ENCODE peak calls at places on chromosomes 4 and X, in four cellular contexts. O, D, E and S are unnamed samples.

GRCh38 chr4:42104521-42104920 is 47.9 kb downstream of the BEND4 start:
- DNase-seq in E (no peak), O (no peak), D (no peak), S (no peak)

GRCh38 chrX:124502144-124502543 is 155.8 kb downstream of the SH2D1A start:
- DNase-seq in E (no peak), O (no peak), D (no peak), S (no peak)

GRCh38 chrX:134512566-134512965 is 52.6 kb downstream of the HPRT1 start:
- DNase-seq in O (no peak), D (peak; percentile 25), E (no peak), S (no peak)

GRCh38 chr4:7867191-7867590 is 72.5 kb downstream of the AFAP1 start:
- DNase-seq in D (no peak), O (no peak), E (no peak), S (no peak)

GRCh38 chr4:10197952-10198351 is 81.4 kb upstream of the WDR1 start:
- DNase-seq in O (no peak), D (no peak), E (no peak), S (no peak)

GRCh38 chrX:101749436-101749835 is 89.8 kb upstream of the ARMCX2 start:
- DNase-seq in E (no peak), D (no peak), O (no peak), S (no peak)

GRCh38 chr4:57037982-57038604 is 59.4 kb downstream of the POLR2B start:
- DNase-seq in E (no peak), D (peak; percentile 34), O (peak; percentile 23), S (peak; percentile 46)

GRCh38 chr4:139740531-139741041 is 75.0 kb downstream of the MGST2 start:
- DNase-seq in D (peak; percentile 83), E (no peak), O (no peak), S (no peak)

GRCh38 chr4:41369680-41370079 is 113.0 kb downstream of the UCHL1 start:
- DNase-seq in O (no peak), E (no peak), D (no peak), S (no peak)

GRCh38 chrX:11446951-11447350 is 153.7 kb downstream of the AMELX start:
- DNase-seq in O (no peak), E (no peak), D (no peak), S (no peak)
- TF ChIP-seq YY1 in O (no peak), E (no peak), D (no peak), S (no peak)

GRCh38 chr4:143399113-143399949 is 62.7 kb downstream of the GAB1 start:
- DNase-seq in O (no peak), E (no peak), D (peak; percentile 39), S (peak; percentile 2)
- TF ChIP-seq SUZ12 in O (no peak), E (no peak), D (no peak), S (no peak)

GRCh38 chr4:72665376-72665978 is 96.5 kb upstream of the ADAMTS3 start:
- DNase-seq in E (no peak), D (no peak), O (no peak), S (no peak)
- TF ChIP-seq YY1 in E (no peak), D (no peak), O (no peak), S (no peak)

GRCh38 chr4:83231620-83232056 is 53.0 kb downstream of the COQ2 start:
- DNase-seq in E (peak; percentile 88), D (peak; percentile 60), O (no peak), S (no peak)
- TF ChIP-seq SUZ12 in E (no peak), D (no peak), O (no peak), S (no peak)